ENCODE peak calls at places on chromosomes 5 and 9, in eight cellular contexts. M, D, Q, B, S, Z, T and J are unnamed samples.

GRCh38 chr5:81972496-81972791 is 621 bp downstream of the ATG10 start:
- DNase-seq in Z (no peak), M (no peak), D (no peak), Q (peak; percentile 64), B (no peak), T (no peak), S (no peak), J (no peak)

GRCh38 chr5:179131886-179132585 is 71.9 kb downstream of the ZNF354C start:
- DNase-seq in D (no peak), S (no peak), T (peak; percentile 53), Z (peak; percentile 60), B (no peak), M (no peak), Q (no peak), J (no peak)

GRCh38 chr5:95822408-95823240 is at the start of gene GLRX:
- DNase-seq in Z (peak; percentile 86), B (peak; percentile 84), M (peak; percentile 75), T (peak; percentile 75), Q (peak; percentile 85), D (peak; percentile 80), S (peak; percentile 95), J (peak; percentile 46)

GRCh38 chr9:65426231-65426630 is 141.2 kb upstream of the FOXD4L5 start:
- DNase-seq in T (no peak), B (no peak), Q (no peak), M (no peak), Z (peak; percentile 65), S (no peak), D (no peak), J (no peak)

GRCh38 chr9:26949604-26950003 is 2.6 kb upstream of the PLAA start:
- DNase-seq in B (no peak), Z (no peak), T (no peak), D (peak; percentile 64), Q (no peak), S (peak; percentile 53), M (no peak), J (no peak)

GRCh38 chr5:170450041-170450660 is 53.7 kb upstream of the KCNIP1 start:
- DNase-seq in Z (no peak), T (no peak), Q (no peak), D (no peak), S (no peak), M (no peak), B (no peak), J (no peak)

GRCh38 chr5:125607018-125607417 is 816.2 kb upstream of the GRAMD2B start:
- DNase-seq in T (no peak), Z (no peak), S (peak; percentile 44), B (no peak), Q (no peak), M (no peak), D (no peak), J (no peak)

GRCh38 chr5:74374656-74375055 is 265.9 kb downstream of the ENC1 start:
- DNase-seq in T (no peak), Q (peak; percentile 49), B (no peak), M (no peak), S (no peak), D (no peak), Z (no peak), J (no peak)

GRCh38 chr5:149371296-149371962 is 7.7 kb downstream of the IL17B start:
- DNase-seq in D (peak; percentile 15), Q (peak; percentile 73), S (peak; percentile 41), T (no peak), B (peak; percentile 79), Z (peak; percentile 88), M (peak; percentile 69), J (peak; percentile 46)

GRCh38 chr5:179313849-179314521 is 31.3 kb downstream of the ADAMTS2 start:
- DNase-seq in Q (no peak), T (peak; percentile 88), B (peak; percentile 91), Z (peak; percentile 79), D (no peak), S (no peak), M (peak; percentile 79), J (no peak)

GRCh38 chr5:65961644-65962043 is 35.3 kb downstream of the ERBIN start:
- DNase-seq in Q (no peak), T (no peak), S (no peak), D (no peak), Z (no peak), M (no peak), B (no peak), J (no peak)

GRCh38 chr9:16191237-16191636 is 638.4 kb downstream of the CCDC171 start:
- DNase-seq in T (no peak), Q (no peak), S (no peak), D (no peak), B (no peak), Z (no peak), M (no peak), J (no peak)

GRCh38 chr9:16191691-16192402 is 639.0 kb downstream of the CCDC171 start:
- DNase-seq in T (peak; percentile 86), S (peak; percentile 58), Z (no peak), M (peak; percentile 76), B (peak; percentile 88), Q (peak; percentile 40), D (peak; percentile 16), J (peak; percentile 19)

GRCh38 chr9:16196206-16196605 is 643.4 kb downstream of the CCDC171 start:
- DNase-seq in S (no peak), D (no peak), T (no peak), Q (no peak), B (no peak), Z (no peak), M (no peak), J (no peak)

GRCh38 chr9:16197578-16198370 is 644.9 kb downstream of the CCDC171 start:
- DNase-seq in B (no peak), Z (no peak), M (peak; percentile 17), D (no peak), T (no peak), S (no peak), Q (no peak), J (no peak)

GRCh38 chr9:16192403-16193017 is 639.7 kb downstream of the CCDC171 start:
- DNase-seq in T (no peak), B (no peak), Q (no peak), S (no peak), D (no peak), Z (no peak), M (no peak), J (no peak)
- TF ChIP-seq CTCF in T (no peak), B (no peak), Q (no peak), S (no peak), D (no peak), Z (no peak), M (no peak), J (no peak)

DNA sequence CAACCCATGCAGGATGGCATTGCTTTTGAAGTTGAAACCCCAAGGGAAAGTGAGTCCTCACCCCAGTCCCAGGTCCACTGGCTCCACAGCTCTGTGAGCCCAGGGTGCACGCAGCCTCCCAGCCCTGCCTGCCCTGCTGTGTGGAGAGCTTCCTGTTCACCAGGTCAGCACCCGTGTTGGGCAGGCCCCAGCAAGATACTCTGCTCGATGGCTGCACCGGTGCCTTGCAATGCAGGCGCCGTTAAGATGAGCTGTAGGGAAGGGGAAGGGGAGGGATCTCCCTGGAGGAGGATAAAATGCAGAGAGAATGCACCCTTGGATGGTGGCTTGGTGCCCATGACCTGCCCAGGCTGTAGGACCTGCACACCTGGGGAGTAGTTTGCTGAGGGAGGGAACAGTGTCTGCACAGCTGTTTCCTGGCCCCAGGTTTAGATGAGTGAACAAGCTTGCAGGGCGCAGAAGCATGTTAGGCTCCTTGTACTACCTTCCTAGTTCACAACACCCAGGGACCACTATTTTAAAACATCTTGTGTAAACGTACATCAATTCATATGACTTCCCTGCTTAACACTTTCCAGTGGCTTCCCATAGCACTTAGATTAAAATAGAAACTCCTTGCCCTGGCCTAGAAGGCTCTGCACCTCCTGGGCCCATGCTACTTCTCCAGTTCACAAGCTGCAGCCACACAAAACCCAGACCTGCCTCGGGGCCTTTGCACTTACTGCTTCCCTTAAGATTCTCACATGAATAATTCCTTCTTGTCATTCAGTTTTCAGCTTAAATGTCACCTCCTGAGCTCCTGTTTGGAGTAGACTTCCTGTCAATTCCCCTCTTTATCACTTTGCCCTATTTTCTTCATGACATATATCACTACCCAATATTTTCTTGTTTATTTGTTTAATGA is 19.6 kb downstream of the FAT2 start:
- DNase-seq in Q (no peak), T (no peak), Z (no peak), M (no peak), D (no peak), S (no peak), B (no peak), J (no peak)
- H3K4me1 ChIP-seq in Q (no peaks in the 10 kb centered on the region), T (peaks cover 8% of the 10 kb centered on the region), Z (no peaks in the 10 kb centered on the region), M (no peaks in the 10 kb centered on the region), D (peaks cover 32% of the 10 kb centered on the region), S (peaks cover 20% of the 10 kb centered on the region), B (no peaks in the 10 kb centered on the region), J (no peaks in the 10 kb centered on the region)

DNA sequence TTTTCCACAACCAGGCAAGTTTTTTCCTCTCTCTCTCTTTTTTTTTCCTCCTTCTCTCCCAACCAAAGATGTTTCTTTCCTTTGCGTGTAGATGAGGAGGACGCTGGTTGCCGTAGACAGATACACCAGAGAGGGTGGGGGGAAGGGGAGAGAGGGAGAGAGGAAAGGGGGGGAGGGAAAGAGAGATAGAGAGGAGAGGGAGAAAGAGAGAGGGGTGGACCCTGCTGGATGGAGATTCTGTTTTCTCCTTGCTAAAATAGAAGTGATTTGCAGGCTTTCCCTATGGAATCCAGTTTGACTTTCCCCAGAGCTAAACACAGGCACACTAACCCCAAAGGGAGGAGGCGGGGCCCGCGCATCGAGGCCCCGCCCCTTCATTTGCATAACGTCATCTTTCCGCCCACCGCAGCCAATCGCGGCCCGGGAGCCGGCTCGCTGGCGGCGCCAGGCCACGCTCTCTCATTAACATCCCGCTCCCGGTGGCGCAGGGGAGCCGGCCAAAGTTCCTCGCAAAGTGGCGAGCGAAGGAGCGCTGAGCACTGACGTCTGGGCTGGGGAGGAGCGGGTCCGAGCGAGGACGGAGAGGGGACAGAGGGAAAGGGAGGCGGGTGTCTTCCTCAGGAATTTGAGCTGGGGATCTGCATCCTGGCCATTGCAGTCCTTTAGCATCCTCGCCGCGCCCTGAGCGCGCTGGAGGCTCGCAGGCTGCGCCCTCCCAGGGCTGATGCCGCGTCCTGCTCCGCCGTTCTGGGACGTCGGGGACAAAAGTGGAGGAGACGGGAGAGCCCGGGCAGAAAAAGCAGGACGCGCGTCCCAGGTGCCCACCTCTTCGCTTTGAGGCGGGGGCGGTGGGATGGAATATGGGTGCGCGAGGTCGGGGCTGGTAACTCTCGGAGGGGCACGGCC is 559 bp upstream of the EBF1 start:
- DNase-seq in M (peak; percentile 92), D (peak; percentile 7), Q (peak; percentile 86), B (peak; percentile 94), Z (peak; percentile 95), T (peak; percentile 95), S (no peak), J (peak; percentile 76)
- H3K27me3 ChIP-seq in M (no peaks in the 10 kb centered on the region), D (peaks cover 44% of the 10 kb centered on the region), Q (peaks cover 43% of the 10 kb centered on the region), B (peaks cover 4% of the 10 kb centered on the region), Z (peaks cover 69% of the 10 kb centered on the region), T (peaks cover 63% of the 10 kb centered on the region), S (peaks cover 31% of the 10 kb centered on the region), J (peaks cover 15% of the 10 kb centered on the region)

GRCh38 chr9:127537014-127537413 is 75.1 kb upstream of the STXBP1 start:
- DNase-seq in B (no peak), Q (no peak), D (no peak), T (no peak), M (no peak), Z (no peak), S (no peak), J (no peak)

GRCh38 chr9:127539259-127539981 is 72.7 kb upstream of the STXBP1 start:
- DNase-seq in M (no peak), B (no peak), Q (no peak), Z (no peak), S (no peak), T (no peak), D (no peak), J (no peak)

GRCh38 chr9:127536499-127536898 is 75.6 kb upstream of the STXBP1 start:
- DNase-seq in Z (no peak), T (no peak), Q (no peak), B (no peak), D (no peak), S (no peak), M (no peak), J (no peak)

GRCh38 chr9:127538849-127539258 is 73.2 kb upstream of the STXBP1 start:
- DNase-seq in Q (no peak), D (no peak), Z (no peak), S (no peak), T (no peak), M (no peak), B (no peak), J (no peak)

GRCh38 chr9:127537792-127538191 is 74.3 kb upstream of the STXBP1 start:
- DNase-seq in B (no peak), Q (no peak), D (no peak), T (no peak), S (no peak), M (no peak), Z (no peak), J (peak; percentile 0)
- TF ChIP-seq CTCF in B (no peak), Q (no peak), D (peak; percentile 12), T (no peak), S (peak; percentile 27), M (peak; percentile 48), Z (no peak), J (no peak)